ENCODE peak calls at places on chromosomes 13 and 19, in four cellular contexts. One of them, this sample, is unnamed.

GRCh38 chr19:9848060-9848459 is 12.9 kb downstream of the PIN1 start:
- DNase-seq in NAMALWA: peak
- DNase-seq in activated B cell treated with CpG ODN at 0.5 μM for 24 hours: no peak
- DNase-seq in uterus: no peak
- DNase-seq in this sample: no peak

GRCh38 chr13:87975035-87975434 is 303.9 kb downstream of the SLITRK5 start:
- DNase-seq in NAMALWA: no peak
- DNase-seq in activated B cell treated with CpG ODN at 0.5 μM for 24 hours: no peak
- DNase-seq in uterus: no peak
- DNase-seq in this sample: no peak

GRCh38 chr19:16073481-16073880 is 2.8 kb upstream of the TPM4 start:
- DNase-seq in NAMALWA: no peak
- DNase-seq in activated B cell treated with CpG ODN at 0.5 μM for 24 hours: no peak
- DNase-seq in uterus: no peak
- DNase-seq in this sample: peak

GRCh38 chr19:28793391-28794168 is 419.4 kb downstream of the UQCRFS1 start:
- DNase-seq in NAMALWA: no peak
- DNase-seq in activated B cell treated with CpG ODN at 0.5 μM for 24 hours: no peak
- DNase-seq in uterus: no peak
- DNase-seq in this sample: no peak

GRCh38 chr13:51534075-51534817 is 50.0 kb upstream of the WDFY2 start:
- DNase-seq in NAMALWA: no peak
- DNase-seq in activated B cell treated with CpG ODN at 0.5 μM for 24 hours: no peak
- DNase-seq in uterus: no peak
- DNase-seq in this sample: peak

GRCh38 chr19:29690842-29691241 is 24.2 kb downstream of the C19orf12 start:
- DNase-seq in NAMALWA: peak
- DNase-seq in activated B cell treated with CpG ODN at 0.5 μM for 24 hours: no peak
- DNase-seq in uterus: no peak
- DNase-seq in this sample: no peak

GRCh38 chr19:51460164-51460992 is 2.1 kb upstream of the SIGLEC8 start:
- DNase-seq in NAMALWA: no peak
- DNase-seq in activated B cell treated with CpG ODN at 0.5 μM for 24 hours: no peak
- DNase-seq in uterus: no peak
- DNase-seq in this sample: no peak

GRCh38 chr19:38336638-38337359 is 1.2 kb downstream of the CATSPERG start:
- DNase-seq in NAMALWA: peak
- DNase-seq in activated B cell treated with CpG ODN at 0.5 μM for 24 hours: peak
- DNase-seq in uterus: peak
- DNase-seq in this sample: peak

GRCh38 chr19:18868380-18869230 is 27.4 kb downstream of the CERS1 start:
- DNase-seq in NAMALWA: no peak
- DNase-seq in activated B cell treated with CpG ODN at 0.5 μM for 24 hours: no peak
- DNase-seq in uterus: no peak
- DNase-seq in this sample: no peak

GRCh38 chr19:38669532-38669931 is 22.1 kb downstream of the ACTN4 start:
- DNase-seq in NAMALWA: no peak
- DNase-seq in activated B cell treated with CpG ODN at 0.5 μM for 24 hours: no peak
- DNase-seq in uterus: no peak
- DNase-seq in this sample: no peak

GRCh38 chr13:113532156-113532806 is 41.8 kb upstream of the DCUN1D2 start:
- DNase-seq in NAMALWA: no peak
- DNase-seq in activated B cell treated with CpG ODN at 0.5 μM for 24 hours: no peak
- DNase-seq in uterus: no peak
- DNase-seq in this sample: peak

GRCh38 chr19:1991516-1991915 is 24.0 kb downstream of the BTBD2 start:
- DNase-seq in NAMALWA: no peak
- DNase-seq in activated B cell treated with CpG ODN at 0.5 μM for 24 hours: no peak
- DNase-seq in uterus: no peak
- DNase-seq in this sample: no peak

GRCh38 chr19:43450545-43450997 is 14.8 kb downstream of the LYPD3 start:
- DNase-seq in NAMALWA: no peak
- DNase-seq in activated B cell treated with CpG ODN at 0.5 μM for 24 hours: no peak
- DNase-seq in uterus: no peak
- DNase-seq in this sample: no peak

GRCh38 chr19:31981545-31981944 is 363.9 kb upstream of the ZNF507 start:
- DNase-seq in NAMALWA: no peak
- DNase-seq in activated B cell treated with CpG ODN at 0.5 μM for 24 hours: no peak
- DNase-seq in uterus: no peak
- DNase-seq in this sample: no peak

GRCh38 chr13:44622259-44622658 is 46.1 kb upstream of the TSC22D1 start:
- DNase-seq in NAMALWA: peak
- DNase-seq in activated B cell treated with CpG ODN at 0.5 μM for 24 hours: no peak
- DNase-seq in uterus: no peak
- DNase-seq in this sample: no peak

GRCh38 chr13:40149611-40150283 is 494.3 kb downstream of the COG6 start:
- DNase-seq in NAMALWA: no peak
- DNase-seq in activated B cell treated with CpG ODN at 0.5 μM for 24 hours: no peak
- DNase-seq in uterus: peak
- DNase-seq in this sample: peak

GRCh38 chr13:24116103-24116502 is 44.4 kb upstream of the SPATA13 start:
- DNase-seq in NAMALWA: no peak
- DNase-seq in activated B cell treated with CpG ODN at 0.5 μM for 24 hours: no peak
- DNase-seq in uterus: no peak
- DNase-seq in this sample: no peak

GRCh38 chr13:98576215-98576945 is 527 bp downstream of the STK24 start:
- DNase-seq in NAMALWA: peak
- DNase-seq in activated B cell treated with CpG ODN at 0.5 μM for 24 hours: peak
- DNase-seq in uterus: peak
- DNase-seq in this sample: peak

GRCh38 chr13:40058757-40059236 is 403.3 kb downstream of the COG6 start:
- DNase-seq in NAMALWA: no peak
- DNase-seq in activated B cell treated with CpG ODN at 0.5 μM for 24 hours: no peak
- DNase-seq in uterus: no peak
- DNase-seq in this sample: no peak

GRCh38 chr19:8654591-8655339 is 24.3 kb downstream of the NFILZ start:
- DNase-seq in NAMALWA: peak
- DNase-seq in activated B cell treated with CpG ODN at 0.5 μM for 24 hours: peak
- DNase-seq in uterus: peak
- DNase-seq in this sample: peak

GRCh38 chr13:113649212-113649611 is 8.8 kb downstream of the ATP4B start:
- DNase-seq in NAMALWA: no peak
- DNase-seq in activated B cell treated with CpG ODN at 0.5 μM for 24 hours: no peak
- DNase-seq in uterus: peak
- DNase-seq in this sample: no peak

GRCh38 chr13:54162069-54162468 is 1133.5 kb downstream of the OLFM4 start:
- DNase-seq in NAMALWA: peak
- DNase-seq in activated B cell treated with CpG ODN at 0.5 μM for 24 hours: no peak
- DNase-seq in uterus: no peak
- DNase-seq in this sample: no peak

GRCh38 chr13:111490611-111491010 is 170.2 kb downstream of the TEX29 start:
- DNase-seq in NAMALWA: no peak
- DNase-seq in activated B cell treated with CpG ODN at 0.5 μM for 24 hours: no peak
- DNase-seq in uterus: no peak
- DNase-seq in this sample: no peak

GRCh38 chr13:48126944-48127814 is 32.3 kb upstream of the MED4 start:
- DNase-seq in NAMALWA: peak
- DNase-seq in activated B cell treated with CpG ODN at 0.5 μM for 24 hours: no peak
- DNase-seq in uterus: peak
- DNase-seq in this sample: peak

GRCh38 chr19:38786572-38787265 is 2.3 kb upstream of the LGALS7B start:
- DNase-seq in NAMALWA: no peak
- DNase-seq in activated B cell treated with CpG ODN at 0.5 μM for 24 hours: no peak
- DNase-seq in uterus: no peak
- DNase-seq in this sample: no peak

GRCh38 chr13:98539655-98540054 is 37.3 kb downstream of the STK24 start:
- DNase-seq in NAMALWA: no peak
- DNase-seq in activated B cell treated with CpG ODN at 0.5 μM for 24 hours: no peak
- DNase-seq in uterus: no peak
- DNase-seq in this sample: no peak

GRCh38 chr13:19668778-19669177 is 35.3 kb downstream of the MPHOSPH8 start:
- DNase-seq in NAMALWA: no peak
- DNase-seq in activated B cell treated with CpG ODN at 0.5 μM for 24 hours: no peak
- DNase-seq in uterus: no peak
- DNase-seq in this sample: no peak

GRCh38 chr13:113904411-113904810 is 40.5 kb upstream of the GAS6 start:
- DNase-seq in NAMALWA: peak
- DNase-seq in activated B cell treated with CpG ODN at 0.5 μM for 24 hours: no peak
- DNase-seq in uterus: peak
- DNase-seq in this sample: peak

GRCh38 chr19:48780684-48781391 is 25.5 kb downstream of the FGF21 start:
- DNase-seq in NAMALWA: no peak
- DNase-seq in activated B cell treated with CpG ODN at 0.5 μM for 24 hours: no peak
- DNase-seq in uterus: peak
- DNase-seq in this sample: peak

GRCh38 chr13:110605132-110605531 is 10.2 kb upstream of the NAXD start:
- DNase-seq in NAMALWA: no peak
- DNase-seq in activated B cell treated with CpG ODN at 0.5 μM for 24 hours: no peak
- DNase-seq in uterus: no peak
- DNase-seq in this sample: no peak

GRCh38 chr13:110916671-110917142 is 1.8 kb upstream of the ANKRD10 start:
- DNase-seq in NAMALWA: no peak
- DNase-seq in activated B cell treated with CpG ODN at 0.5 μM for 24 hours: no peak
- DNase-seq in uterus: no peak
- DNase-seq in this sample: no peak

GRCh38 chr13:41577437-41577836 is 120.1 kb downstream of the RGCC start:
- DNase-seq in NAMALWA: no peak
- DNase-seq in activated B cell treated with CpG ODN at 0.5 μM for 24 hours: no peak
- DNase-seq in uterus: no peak
- DNase-seq in this sample: peak

GRCh38 chr19:2332341-2333026 is 4.0 kb downstream of the SPPL2B start:
- DNase-seq in NAMALWA: peak
- DNase-seq in activated B cell treated with CpG ODN at 0.5 μM for 24 hours: peak
- DNase-seq in uterus: no peak
- DNase-seq in this sample: no peak

GRCh38 chr13:97021241-97021640 is 27.0 kb upstream of the OXGR1 start:
- DNase-seq in NAMALWA: no peak
- DNase-seq in activated B cell treated with CpG ODN at 0.5 μM for 24 hours: no peak
- DNase-seq in uterus: no peak
- DNase-seq in this sample: no peak

GRCh38 chr13:73259061-73259908 is 200.5 kb downstream of the KLF5 start:
- DNase-seq in NAMALWA: no peak
- DNase-seq in activated B cell treated with CpG ODN at 0.5 μM for 24 hours: no peak
- DNase-seq in uterus: peak
- DNase-seq in this sample: no peak

GRCh38 chr13:30830638-30830965 is 75.5 kb upstream of the MEDAG start:
- DNase-seq in NAMALWA: no peak
- DNase-seq in activated B cell treated with CpG ODN at 0.5 μM for 24 hours: no peak
- DNase-seq in uterus: no peak
- DNase-seq in this sample: no peak